ENCODE peak calls at places on chromosome 5, in nine cellular contexts. K, Q, F, L, T, Z, D, Y and W are unnamed samples.
A peak's percentile ranks its signal among the peaks of the same experiment; 100 is the strongest.

GRCh38 chr5:138978085-138978484 is 103.0 kb upstream of the LRRTM2 start:
- DNase-seq in K (no peak), Q (no peak), F (no peak), L (no peak), T (no peak), Z (no peak), D (no peak), Y (no peak), W (no peak)

GRCh38 chr5:148915224-148915803 is 88.9 kb downstream of the ADRB2 start:
- DNase-seq in K (no peak), Q (no peak), F (no peak), L (no peak), T (no peak), Z (no peak), D (no peak), Y (no peak), W (peak; percentile 10)

GRCh38 chr5:13027886-13028285 is 916.6 kb downstream of the DNAH5 start:
- DNase-seq in K (no peak), Q (no peak), F (no peak), L (no peak), T (no peak), Z (no peak), D (no peak), Y (no peak), W (no peak)

GRCh38 chr5:154005648-154006047 is 33.1 kb downstream of the FAM114A2 start:
- DNase-seq in K (no peak), Q (no peak), F (no peak), L (no peak), T (no peak), Z (no peak), D (no peak), Y (no peak), W (no peak)

GRCh38 chr5:144594919-144595318 is 424.2 kb downstream of the KCTD16 start:
- DNase-seq in K (no peak), Q (no peak), F (no peak), L (no peak), T (no peak), Z (no peak), D (no peak), Y (no peak), W (no peak)

GRCh38 chr5:137097203-137097602 is 401.9 kb downstream of the SPOCK1 start:
- DNase-seq in K (no peak), Q (no peak), F (no peak), L (no peak), T (no peak), Z (no peak), D (no peak), Y (no peak), W (no peak)

GRCh38 chr5:52727568-52727967 is 60.1 kb upstream of the ITGA1 start:
- DNase-seq in K (peak; percentile 93), Q (no peak), F (no peak), L (peak; percentile 84), T (peak; percentile 56), Z (no peak), D (no peak), Y (no peak), W (no peak)

GRCh38 chr5:65394078-65394477 is 87.6 kb downstream of the ADAMTS6 start:
- DNase-seq in K (peak; percentile 21), Q (peak; percentile 51), F (no peak), L (no peak), T (peak; percentile 99), Z (no peak), D (no peak), Y (peak; percentile 39), W (no peak)

GRCh38 chr5:125699860-125700259 is 723.3 kb upstream of the GRAMD2B start:
- DNase-seq in K (no peak), Q (no peak), F (no peak), L (no peak), T (no peak), Z (no peak), D (no peak), Y (no peak), W (no peak)

GRCh38 chr5:159504106-159504856 is 174.0 kb upstream of the IL12B start:
- DNase-seq in K (no peak), Q (no peak), F (no peak), L (no peak), T (peak; percentile 28), Z (no peak), D (no peak), Y (no peak), W (no peak)

GRCh38 chr5:145028626-145029025 is 806.5 kb downstream of the PRELID2 start:
- DNase-seq in K (no peak), Q (no peak), F (no peak), L (no peak), T (no peak), Z (no peak), D (no peak), Y (no peak), W (no peak)

GRCh38 chr5:178115136-178115834 is 2.0 kb downstream of the N4BP3 start:
- DNase-seq in K (no peak), Q (no peak), F (no peak), L (no peak), T (no peak), Z (no peak), D (peak; percentile 48), Y (no peak), W (peak; percentile 55)

GRCh38 chr5:55763736-55764420 is 26.0 kb downstream of the DDX4 start:
- DNase-seq in K (no peak), Q (no peak), F (peak; percentile 63), L (no peak), T (no peak), Z (no peak), D (no peak), Y (no peak), W (peak; percentile 3)

GRCh38 chr5:100667021-100667671 is 132.0 kb downstream of the FAM174A start:
- DNase-seq in K (peak; percentile 92), Q (no peak), F (no peak), L (peak; percentile 86), T (peak; percentile 84), Z (peak; percentile 48), D (no peak), Y (no peak), W (peak; percentile 38)

GRCh38 chr5:78719504-78720233 is 71.1 kb upstream of the LHFPL2 start:
- DNase-seq in K (no peak), Q (no peak), F (no peak), L (no peak), T (no peak), Z (no peak), D (no peak), Y (no peak), W (no peak)

GRCh38 chr5:94361832-94362754 is 256.3 kb downstream of the KIAA0825 start:
- DNase-seq in K (peak; percentile 65), Q (no peak), F (no peak), L (peak; percentile 31), T (no peak), Z (no peak), D (no peak), Y (no peak), W (no peak)

DNA sequence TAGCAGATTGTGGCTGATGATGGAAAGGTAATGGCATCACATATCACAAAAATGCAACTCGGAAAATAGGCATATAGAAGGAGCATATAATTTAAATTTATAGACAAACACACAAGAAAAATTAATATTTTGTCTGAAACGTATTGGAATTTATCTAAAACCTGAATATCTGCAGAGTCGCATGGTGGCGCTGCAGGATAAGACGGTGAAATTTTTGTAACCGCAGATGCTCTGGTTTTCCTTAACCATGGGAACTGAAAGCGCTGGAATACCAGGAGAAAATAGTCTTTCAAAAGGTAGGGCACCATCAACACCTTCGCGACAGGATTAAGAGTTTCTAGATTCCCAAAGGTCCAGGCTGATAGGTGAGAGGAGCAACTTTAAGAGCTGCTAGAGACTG is 11.0 kb downstream of the PCDHB14 start:
- DNase-seq in K (peak; percentile 7), Q (no peak), F (no peak), L (no peak), T (peak; percentile 4), Z (no peak), D (no peak), Y (no peak), W (no peak)
- TF ChIP-seq CTCF in K (no peak), Q (no peak), F (peak; percentile 31), L (no peak), T (no peak), Z (peak; percentile 46), D (no peak), Y (no peak), W (no peak)

GRCh38 chr5:95733100-95733499 is 2.0 kb downstream of the RHOBTB3 start:
- DNase-seq in K (no peak), Q (no peak), F (no peak), L (no peak), T (no peak), Z (no peak), D (no peak), Y (no peak), W (no peak)

GRCh38 chr5:95731571-95732554 is 727 bp downstream of the RHOBTB3 start:
- DNase-seq in K (peak; percentile 10), Q (peak; percentile 38), F (no peak), L (peak; percentile 18), T (peak; percentile 64), Z (peak; percentile 53), D (peak; percentile 33), Y (peak; percentile 70), W (peak; percentile 56)

GRCh38 chr5:95734156-95734555 is 3.0 kb downstream of the RHOBTB3 start:
- DNase-seq in K (no peak), Q (no peak), F (no peak), L (no peak), T (peak; percentile 37), Z (no peak), D (no peak), Y (no peak), W (no peak)

GRCh38 chr5:95735436-95735835 is 4.3 kb downstream of the RHOBTB3 start:
- DNase-seq in K (no peak), Q (no peak), F (no peak), L (peak; percentile 7), T (peak; percentile 38), Z (no peak), D (no peak), Y (no peak), W (no peak)

GRCh38 chr5:95734916-95735315 is 3.8 kb downstream of the RHOBTB3 start:
- DNase-seq in K (no peak), Q (no peak), F (no peak), L (no peak), T (peak; percentile 95), Z (no peak), D (no peak), Y (peak; percentile 29), W (no peak)
- H3K4me3 ChIP-seq in K (no peak overlapping the region), Q (peak overlapping the region; percentile 20), F (no peak overlapping the region), L (no peak overlapping the region), T (peak overlapping the region; percentile 88), Z (no peak overlapping the region), D (no peak overlapping the region), Y (peak overlapping the region; percentile 76), W (no peak overlapping the region)

GRCh38 chr5:61623401-61624069 is 291.5 kb downstream of the ZSWIM6 start:
- DNase-seq in K (no peak), Q (no peak), F (no peak), L (no peak), T (no peak), Z (no peak), D (no peak), Y (no peak), W (peak; percentile 12)
- TF ChIP-seq CTCF in K (peak; percentile 29), Q (no peak), F (peak; percentile 18), L (no peak), T (peak; percentile 18), Z (peak; percentile 51), D (no peak), Y (peak; percentile 10), W (peak; percentile 16)

DNA sequence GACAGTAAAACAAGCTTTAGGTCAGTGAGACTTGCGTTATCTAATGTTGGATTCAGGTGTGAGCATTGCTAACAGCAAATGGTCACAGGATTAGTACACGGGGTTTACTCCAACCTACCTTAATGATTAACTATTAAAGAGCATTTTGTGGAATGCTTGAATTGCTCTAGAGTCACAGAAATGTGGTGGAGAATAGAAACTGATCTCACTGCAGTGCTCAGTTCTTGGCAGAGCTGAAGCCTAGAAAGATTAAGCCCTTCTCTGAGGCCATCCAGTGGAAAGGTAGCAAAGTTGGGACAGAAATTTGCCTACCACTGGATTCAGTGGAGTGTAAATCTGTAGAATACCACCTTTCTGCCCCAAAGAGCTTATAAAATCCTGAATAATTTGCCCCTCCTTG is 60.9 kb downstream of the ICE1 start:
- DNase-seq in K (no peak), Q (no peak), F (no peak), L (no peak), T (no peak), Z (no peak), D (no peak), Y (no peak), W (no peak)
- H3K4me3 ChIP-seq in K (no peak overlapping the region), Q (no peak overlapping the region), F (no peak overlapping the region), L (no peak overlapping the region), T (no peak overlapping the region), Z (no peak overlapping the region), D (no peak overlapping the region), Y (no peak overlapping the region), W (no peak overlapping the region)